ENCODE peak calls at places on chromosomes 5 and 9, in nine cellular contexts. S is endothelial cell; J is NCI-H524 treated with DMSO at 0.1 percent for 48 hours; F is dorsolateral prefrontal cortex; C is effector memory CD8-positive, alpha-beta T cell; W is neural crest cell; O is Right ventricle myocardium inferior; Q is HCEC 1CT; M is GM20000. L is an unnamed sample.
A peak's percentile ranks its signal among the peaks of the same experiment; 100 is the strongest.

GRCh38 chr9:38318755-38319495 is 73.6 kb upstream of the ALDH1B1 start:
- DNase-seq in F (no peak), W (no peak), O (no peak), M (peak; percentile 71), J (no peak), C (no peak), Q (peak; percentile 27), S (no peak), L (peak; percentile 28)

GRCh38 chr9:97673922-97674321 is 23.2 kb downstream of the XPA start:
- DNase-seq in O (no peak), W (no peak), S (no peak), Q (no peak), C (no peak), J (peak; percentile 71), M (no peak), F (no peak), L (no peak)

GRCh38 chr5:27318701-27319100 is 280.3 kb upstream of the CDH9 start:
- DNase-seq in F (no peak), W (no peak), O (no peak), S (no peak), C (no peak), M (no peak), J (no peak), Q (no peak), L (no peak)

GRCh38 chr9:110764006-110764405 is 95.4 kb downstream of the MUSK start:
- DNase-seq in S (no peak), J (no peak), M (no peak), O (no peak), F (no peak), Q (no peak), W (no peak), C (no peak), L (no peak)

GRCh38 chr9:133184971-133185370 is 21.3 kb upstream of the GBGT1 start:
- DNase-seq in J (peak; percentile 18), M (peak; percentile 36), Q (peak; percentile 64), C (peak; percentile 32), O (no peak), F (no peak), W (peak; percentile 26), S (peak; percentile 33), L (peak; percentile 75)

GRCh38 chr5:164345173-164345572 is 839.8 kb downstream of the MAT2B start:
- DNase-seq in F (no peak), W (no peak), C (no peak), O (peak; percentile 81), M (no peak), Q (peak; percentile 47), S (no peak), J (no peak), L (peak; percentile 5)

GRCh38 chr9:77725820-77726219 is 77.7 kb upstream of the GNA14 start:
- DNase-seq in C (no peak), Q (no peak), W (no peak), M (no peak), J (no peak), S (no peak), O (no peak), F (no peak), L (no peak)

GRCh38 chr5:178683758-178684157 is 46.7 kb downstream of the ZNF354A start:
- DNase-seq in W (no peak), F (no peak), J (no peak), C (no peak), Q (no peak), M (no peak), S (no peak), O (no peak), L (no peak)

GRCh38 chr5:38468202-38468656 is 88.2 kb downstream of the LIFR start:
- DNase-seq in C (no peak), F (no peak), W (no peak), M (no peak), Q (peak; percentile 97), O (no peak), S (no peak), J (no peak), L (peak; percentile 96)

GRCh38 chr5:139788294-139788875 is 7.2 kb upstream of the PSD2 start:
- DNase-seq in F (peak; percentile 88), S (no peak), C (no peak), Q (no peak), W (peak; percentile 17), J (no peak), O (no peak), M (no peak), L (no peak)

GRCh38 chr5:36161317-36161716 is 9.4 kb downstream of the SKP2 start:
- DNase-seq in C (no peak), J (no peak), O (no peak), S (no peak), Q (no peak), M (no peak), W (no peak), F (no peak), L (no peak)

GRCh38 chr5:141604318-141604717 is 14.5 kb downstream of the DIAPH1 start:
- DNase-seq in J (no peak), M (no peak), O (no peak), F (no peak), W (no peak), Q (peak; percentile 94), S (peak; percentile 48), C (no peak), L (peak; percentile 96)

GRCh38 chr5:158737536-158738027 is 362.1 kb downstream of the EBF1 start:
- DNase-seq in O (no peak), S (no peak), W (no peak), M (no peak), Q (no peak), J (no peak), C (no peak), F (no peak), L (no peak)

GRCh38 chr5:40401965-40402364 is 277.8 kb upstream of the PTGER4 start:
- DNase-seq in W (no peak), M (no peak), S (no peak), O (no peak), Q (peak; percentile 42), C (no peak), F (no peak), J (no peak), L (peak; percentile 89)

GRCh38 chr5:79689541-79690466 is at the start of gene CMYA5:
- DNase-seq in J (no peak), Q (no peak), W (peak; percentile 30), S (peak; percentile 50), C (no peak), M (peak; percentile 27), O (peak; percentile 75), F (peak; percentile 25), L (peak; percentile 21)